ENCODE peak calls at places on chromosomes 11 and 22, in six cellular contexts. S, X, G, E, R and V are unnamed samples.

GRCh38 chr22:17366830-17367229 is 2.4 kb upstream of the CECR2 start:
- DNase-seq in S (peak), X (no peak), G (no peak), E (no peak), R (no peak), V (peak)

GRCh38 chr11:772429-773390 is 4.6 kb downstream of the GATD1 start:
- DNase-seq in S (no peak), X (peak), G (peak), E (no peak), R (no peak), V (no peak)

GRCh38 chr11:59141673-59142460 is 789 bp upstream of the FAM111A start:
- DNase-seq in S (no peak), X (no peak), G (no peak), E (no peak), R (peak), V (no peak)

GRCh38 chr11:48096588-48097525 is 116.5 kb downstream of the PTPRJ start:
- DNase-seq in S (no peak), X (no peak), G (no peak), E (no peak), R (no peak), V (peak)

GRCh38 chr11:16097543-16097942 is 258.8 kb downstream of the SOX6 start:
- DNase-seq in S (no peak), X (no peak), G (no peak), E (no peak), R (peak), V (no peak)

GRCh38 chr11:1918436-1919315 is 827 bp upstream of the TNNT3 start:
- DNase-seq in S (no peak), X (no peak), G (no peak), E (no peak), R (no peak), V (no peak)

GRCh38 chr22:21446128-21446826 is 20.9 kb upstream of the TMEM191C start:
- DNase-seq in S (no peak), X (peak), G (peak), E (no peak), R (no peak), V (no peak)

GRCh38 chr11:78961938-78962701 is 387.5 kb upstream of the NARS2 start:
- DNase-seq in S (no peak), X (peak), G (no peak), E (no peak), R (no peak), V (no peak)

GRCh38 chr22:50613291-50613981 is 12.8 kb downstream of the MAPK8IP2 start:
- DNase-seq in S (peak), X (no peak), G (peak), E (no peak), R (peak), V (peak)

GRCh38 chr22:45491841-45492240 is 10.8 kb upstream of the FBLN1 start:
- DNase-seq in S (no peak), X (no peak), G (peak), E (no peak), R (no peak), V (no peak)

GRCh38 chr22:42439821-42440674 is 7.8 kb upstream of the NFAM1 start:
- DNase-seq in S (no peak), X (peak), G (peak), E (no peak), R (peak), V (no peak)

GRCh38 chr11:78231962-78232459 is 43.3 kb downstream of the USP35 start:
- DNase-seq in S (no peak), X (no peak), G (no peak), E (peak), R (peak), V (no peak)

GRCh38 chr11:117870176-117870952 is 6.1 kb downstream of the FXYD6 start:
- DNase-seq in S (no peak), X (no peak), G (no peak), E (no peak), R (no peak), V (no peak)

GRCh38 chr11:134784046-134784445 is 372.0 kb upstream of the B3GAT1 start:
- DNase-seq in S (no peak), X (no peak), G (no peak), E (no peak), R (no peak), V (no peak)

GRCh38 chr11:3109921-3110706 is 52.9 kb upstream of the CARS1 start:
- DNase-seq in S (no peak), X (peak), G (peak), E (no peak), R (peak), V (peak)

GRCh38 chr11:45109400-45109799 is 37.0 kb upstream of the PRDM11 start:
- DNase-seq in S (no peak), X (no peak), G (no peak), E (no peak), R (no peak), V (no peak)

GRCh38 chr22:41289681-41290080 is 3.7 kb upstream of the RANGAP1 start:
- DNase-seq in S (no peak), X (no peak), G (no peak), E (no peak), R (no peak), V (no peak)

GRCh38 chr22:50626314-50626855 is 1.6 kb downstream of the ARSA start:
- DNase-seq in S (no peak), X (no peak), G (peak), E (no peak), R (no peak), V (no peak)

GRCh38 chr11:59097113-59097708 is 9.8 kb upstream of the FAM111B start:
- DNase-seq in S (peak), X (peak), G (peak), E (no peak), R (peak), V (peak)

GRCh38 chr11:61532136-61533038 is 23.8 kb downstream of the LRRC10B start:
- DNase-seq in S (no peak), X (no peak), G (no peak), E (no peak), R (peak), V (peak)

GRCh38 chr11:91396243-91397133 is 828.1 kb upstream of the FAT3 start:
- DNase-seq in S (no peak), X (no peak), G (no peak), E (no peak), R (no peak), V (no peak)

GRCh38 chr11:862704-863388 is 20.2 kb downstream of the TSPAN4 start:
- DNase-seq in S (no peak), X (no peak), G (no peak), E (no peak), R (no peak), V (peak)

GRCh38 chr11:61198391-61198790 is 4.9 kb upstream of the PGA3 start:
- DNase-seq in S (no peak), X (no peak), G (no peak), E (no peak), R (no peak), V (no peak)

GRCh38 chr11:122721964-122722266 is 66.4 kb downstream of the UBASH3B start:
- DNase-seq in S (no peak), X (no peak), G (no peak), E (peak), R (peak), V (no peak)

GRCh38 chr11:121964591-121964990 is 151.4 kb downstream of the BLID start:
- DNase-seq in S (no peak), X (no peak), G (no peak), E (peak), R (peak), V (no peak)

GRCh38 chr11:94803491-94803890 is 35.3 kb downstream of the AMOTL1 start:
- DNase-seq in S (no peak), X (no peak), G (no peak), E (no peak), R (peak), V (no peak)

GRCh38 chr11:12765428-12765827 is 91.2 kb downstream of the TEAD1 start:
- DNase-seq in S (peak), X (no peak), G (no peak), E (no peak), R (peak), V (peak)

GRCh38 chr22:20624161-20624616 is 116.8 kb downstream of the MED15 start:
- DNase-seq in S (no peak), X (no peak), G (no peak), E (no peak), R (no peak), V (no peak)

GRCh38 chr22:36239401-36240171 is at the start of gene APOL2:
- DNase-seq in S (peak), X (peak), G (peak), E (peak), R (peak), V (peak)

GRCh38 chr11:86673872-86674750 is 1.7 kb upstream of the ME3 start:
- DNase-seq in S (no peak), X (no peak), G (no peak), E (no peak), R (no peak), V (no peak)

GRCh38 chr11:91230647-91231046 is 994.0 kb upstream of the FAT3 start:
- DNase-seq in S (no peak), X (no peak), G (no peak), E (no peak), R (no peak), V (no peak)

GRCh38 chr22:49298834-49299750 is 528.6 kb downstream of the BRD1 start:
- DNase-seq in S (no peak), X (no peak), G (peak), E (no peak), R (no peak), V (no peak)

GRCh38 chr11:110491577-110492352 is 62.0 kb downstream of the FDX1 start:
- DNase-seq in S (no peak), X (no peak), G (no peak), E (no peak), R (peak), V (no peak)

GRCh38 chr11:26960265-26960664 is 33.6 kb upstream of the FIBIN start:
- DNase-seq in S (no peak), X (no peak), G (no peak), E (no peak), R (no peak), V (no peak)

DNA sequence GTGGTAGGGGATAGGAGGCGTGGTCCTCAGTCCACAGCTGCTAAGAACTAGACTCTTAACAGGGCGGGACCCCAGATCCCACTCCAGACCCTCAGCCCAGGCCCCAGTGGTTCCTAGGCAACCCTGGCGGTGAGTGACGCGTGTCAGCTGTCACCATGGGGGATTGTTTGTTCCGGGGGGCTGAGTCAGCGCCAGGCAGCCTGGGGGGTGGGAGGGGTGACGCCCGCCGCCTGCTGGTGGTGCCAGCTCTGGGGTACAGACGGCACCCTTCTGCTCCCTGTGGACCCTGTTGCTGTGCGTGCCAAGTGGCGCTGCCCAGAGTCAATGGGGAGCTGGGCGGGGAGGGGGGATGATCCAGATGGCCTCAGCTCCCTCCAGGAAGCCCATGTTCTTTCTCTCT is 2.5 kb downstream of the CNIH2 start:
- DNase-seq in S (no peak), X (no peak), G (no peak), E (no peak), R (no peak), V (no peak)
- H3K4me3 ChIP-seq in S (no peak), X (no peak), G (no peak), E (no peak), R (no peak), V (no peak)

DNA sequence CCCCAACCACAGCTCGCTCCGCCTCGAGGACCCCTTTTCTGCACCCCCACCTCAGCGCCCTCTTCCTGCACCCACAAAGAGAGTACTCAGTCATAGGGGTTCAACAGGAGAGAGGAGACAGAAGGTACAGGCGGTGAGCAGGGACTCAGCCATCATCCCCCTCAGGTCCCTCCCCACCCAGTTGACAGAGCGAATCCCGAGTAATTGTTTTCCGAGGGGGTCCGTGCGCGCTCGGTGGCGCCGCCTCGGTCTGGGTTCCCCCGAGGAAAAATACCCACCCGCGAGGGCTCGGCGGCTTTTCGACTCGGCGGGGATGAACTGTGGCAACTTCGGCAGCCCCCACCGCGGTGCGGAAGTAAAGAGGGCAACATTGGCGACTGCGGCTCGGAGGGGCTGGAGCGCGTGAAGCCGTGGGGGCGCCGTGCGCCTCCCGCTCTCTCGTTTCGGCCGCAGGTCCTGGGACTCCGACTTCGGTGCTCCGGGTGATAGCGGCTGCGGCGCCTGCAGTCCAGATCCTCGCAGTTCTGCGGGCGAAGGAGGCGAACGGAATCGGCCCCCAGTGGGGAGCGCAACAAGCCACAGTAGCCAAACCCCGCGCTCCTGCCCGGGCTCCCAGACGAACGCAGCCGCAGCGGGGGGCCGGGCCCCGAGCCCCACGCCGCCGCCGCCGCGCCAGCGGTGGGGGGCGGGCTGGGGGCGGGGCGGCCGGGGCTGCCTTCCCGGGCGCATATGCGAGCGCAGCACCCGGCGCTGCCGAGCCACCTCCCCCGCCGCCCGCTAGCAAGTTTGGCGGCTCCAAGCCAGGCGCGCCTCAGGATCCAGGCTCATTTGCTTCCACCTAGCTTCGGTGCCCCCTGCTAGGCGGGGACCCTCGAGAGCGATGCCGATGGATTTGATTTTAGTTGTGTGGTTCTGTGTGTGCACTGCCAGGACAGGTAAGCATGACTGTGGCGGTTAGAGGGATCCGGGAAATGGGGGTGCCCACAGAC is at the start of gene NELL1:
- DNase-seq in S (no peak), X (no peak), G (no peak), E (no peak), R (no peak), V (peak)
- H3K4me3 ChIP-seq in S (peak), X (no peak), G (no peak), E (no peak), R (peak), V (peak)

GRCh38 chr11:120122921-120123683 is 14.8 kb downstream of the TRIM29 start:
- DNase-seq in S (no peak), X (no peak), G (no peak), E (no peak), R (no peak), V (no peak)

GRCh38 chr11:120125005-120125404 is 12.9 kb downstream of the TRIM29 start:
- DNase-seq in S (no peak), X (peak), G (no peak), E (peak), R (peak), V (no peak)

GRCh38 chr11:120125509-120125908 is 12.4 kb downstream of the TRIM29 start:
- DNase-seq in S (no peak), X (peak), G (peak), E (no peak), R (no peak), V (no peak)

GRCh38 chr11:120124355-120124754 is 13.6 kb downstream of the TRIM29 start:
- DNase-seq in S (no peak), X (no peak), G (no peak), E (no peak), R (no peak), V (no peak)

DNA sequence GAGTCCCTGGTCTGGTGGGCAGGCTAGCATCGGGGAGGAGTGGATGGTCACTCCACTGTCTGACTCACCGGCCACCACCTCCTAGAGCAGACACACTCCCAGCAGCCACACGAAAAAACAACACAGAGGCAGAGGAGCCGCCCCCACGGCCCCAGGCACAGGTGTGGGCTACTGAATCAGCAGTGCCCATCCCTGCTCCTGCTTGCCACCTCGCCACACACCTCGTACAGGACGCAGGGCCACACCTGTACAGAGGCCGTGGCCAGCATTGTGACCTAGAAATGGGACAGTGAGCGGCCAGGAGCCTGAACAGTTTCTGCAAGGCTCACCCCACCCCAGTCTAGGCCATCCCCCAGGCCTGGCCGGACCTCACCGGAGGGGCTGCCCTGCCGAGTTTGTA is 14.0 kb downstream of the TRIM29 start:
- DNase-seq in S (no peak), X (no peak), G (no peak), E (no peak), R (no peak), V (no peak)
- H3K4me3 ChIP-seq in S (no peak), X (no peak), G (no peak), E (no peak), R (no peak), V (no peak)

GRCh38 chr22:38467438-38467903 is 425 bp upstream of the KDELR3 start:
- DNase-seq in S (no peak), X (no peak), G (peak), E (no peak), R (no peak), V (no peak)
- H3K4me3 ChIP-seq in S (peak), X (peak), G (peak), E (peak), R (peak), V (no peak)

GRCh38 chr11:34356918-34357645 is 728 bp downstream of the ABTB2 start:
- DNase-seq in S (peak), X (peak), G (peak), E (no peak), R (peak), V (peak)

GRCh38 chr11:34355726-34356125 is 2.1 kb downstream of the ABTB2 start:
- DNase-seq in S (no peak), X (no peak), G (no peak), E (no peak), R (no peak), V (no peak)

GRCh38 chr11:34356130-34356529 is 1.7 kb downstream of the ABTB2 start:
- DNase-seq in S (no peak), X (no peak), G (no peak), E (no peak), R (no peak), V (peak)

GRCh38 chr11:34357646-34358257 is at the start of gene ABTB2:
- DNase-seq in S (peak), X (peak), G (peak), E (peak), R (peak), V (peak)

DNA sequence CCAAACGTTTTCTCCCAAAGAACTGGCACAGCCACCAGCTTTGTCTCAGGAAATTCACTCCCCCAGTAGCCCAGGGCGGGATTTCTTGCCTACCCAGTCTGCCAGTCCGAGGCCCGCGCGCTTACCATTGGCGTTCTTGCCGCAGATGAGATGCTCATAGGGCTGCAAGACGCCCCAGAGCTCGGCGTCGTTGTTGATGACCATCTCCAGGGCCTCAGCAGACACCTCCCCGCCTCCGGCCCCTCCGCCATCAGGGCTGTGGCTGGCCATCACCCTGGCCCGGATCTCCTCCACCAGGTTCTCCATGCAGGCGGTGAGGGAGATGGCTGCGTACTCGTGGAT is 1.3 kb downstream of the ABTB2 start:
- DNase-seq in S (peak), X (peak), G (peak), E (no peak), R (no peak), V (no peak)
- H3K4me3 ChIP-seq in S (peak), X (peak), G (peak), E (peak), R (peak), V (peak)